ENCODE peak calls at places on chromosomes 3 and 15, in eight cellular contexts. Y, X, P, K, O, A, F and I are unnamed samples.

GRCh38 chr15:82663186-82663600 is 16.0 kb upstream of the CPEB1 start:
- DNase-seq in Y (peak), X (peak), P (peak), K (peak), O (peak), A (peak), F (peak), I (no peak)

GRCh38 chr3:173465112-173465511 is 67.6 kb downstream of the NLGN1 start:
- DNase-seq in Y (no peak), X (no peak), P (no peak), K (no peak), O (peak), A (peak), F (no peak), I (no peak)

GRCh38 chr3:64238971-64239667 is 13.9 kb upstream of the PRICKLE2 start:
- DNase-seq in Y (peak), X (peak), P (peak), K (peak), O (peak), A (peak), F (peak), I (peak)

GRCh38 chr3:127448671-127449070 is 141.9 kb downstream of the TPRA1 start:
- DNase-seq in Y (no peak), X (no peak), P (no peak), K (peak), O (no peak), A (no peak), F (no peak), I (no peak)

GRCh38 chr3:161171639-161172552 is 49.2 kb upstream of the NMD3 start:
- DNase-seq in Y (no peak), X (no peak), P (no peak), K (no peak), O (no peak), A (no peak), F (no peak), I (no peak)

GRCh38 chr3:133525435-133525834 is 48.1 kb upstream of the CDV3 start:
- DNase-seq in Y (no peak), X (no peak), P (no peak), K (no peak), O (peak), A (no peak), F (no peak), I (no peak)

GRCh38 chr3:125186261-125186770 is 26.2 kb downstream of the SLC12A8 start:
- DNase-seq in Y (no peak), X (no peak), P (no peak), K (no peak), O (peak), A (no peak), F (no peak), I (no peak)

GRCh38 chr3:98500019-98500418 is 2.5 kb downstream of the OR5K2 start:
- DNase-seq in Y (no peak), X (no peak), P (no peak), K (no peak), O (no peak), A (no peak), F (no peak), I (no peak)

GRCh38 chr3:136070334-136070733 is 104.8 kb downstream of the PPP2R3A start:
- DNase-seq in Y (no peak), X (no peak), P (no peak), K (no peak), O (peak), A (no peak), F (no peak), I (no peak)

GRCh38 chr15:23436421-23436820 is 10.6 kb downstream of the GOLGA6L2 start:
- DNase-seq in Y (no peak), X (no peak), P (no peak), K (no peak), O (no peak), A (no peak), F (no peak), I (peak)

GRCh38 chr3:134473868-134474546 is 11.8 kb downstream of the ANAPC13 start:
- DNase-seq in Y (peak), X (peak), P (peak), K (no peak), O (peak), A (peak), F (peak), I (peak)

GRCh38 chr3:113234688-113235260 is 23.4 kb downstream of the BOC start:
- DNase-seq in Y (no peak), X (no peak), P (no peak), K (no peak), O (peak), A (no peak), F (no peak), I (no peak)

GRCh38 chr15:99452728-99453643 is 112.8 kb upstream of the MEF2A start:
- DNase-seq in Y (peak), X (peak), P (peak), K (no peak), O (peak), A (no peak), F (peak), I (peak)

GRCh38 chr15:57112178-57112577 is 193.7 kb downstream of the TCF12 start:
- DNase-seq in Y (no peak), X (no peak), P (no peak), K (no peak), O (peak), A (no peak), F (peak), I (no peak)

GRCh38 chr15:88695595-88696186 is 56.9 kb downstream of the ISG20 start:
- DNase-seq in Y (no peak), X (no peak), P (no peak), K (peak), O (no peak), A (no peak), F (no peak), I (no peak)

GRCh38 chr15:36632196-36632595 is 52.8 kb downstream of the CDIN1 start:
- DNase-seq in Y (no peak), X (no peak), P (no peak), K (no peak), O (peak), A (no peak), F (no peak), I (no peak)

GRCh38 chr15:98718426-98719168 is 70.3 kb downstream of the IGF1R start:
- DNase-seq in Y (no peak), X (no peak), P (no peak), K (no peak), O (no peak), A (no peak), F (no peak), I (no peak)

GRCh38 chr3:131163-131889 is 65.2 kb upstream of the CHL1 start:
- DNase-seq in Y (no peak), X (peak), P (peak), K (no peak), O (no peak), A (no peak), F (no peak), I (no peak)

GRCh38 chr3:71956716-71957115 is 171.8 kb upstream of the PROK2 start:
- DNase-seq in Y (no peak), X (no peak), P (no peak), K (no peak), O (no peak), A (no peak), F (no peak), I (no peak)

GRCh38 chr3:124826703-124827102 is 60.5 kb downstream of the ITGB5 start:
- DNase-seq in Y (no peak), X (no peak), P (no peak), K (no peak), O (peak), A (no peak), F (no peak), I (no peak)

GRCh38 chr3:184230081-184230602 is 757 bp downstream of the VWA5B2 start:
- DNase-seq in Y (no peak), X (no peak), P (no peak), K (no peak), O (no peak), A (no peak), F (no peak), I (no peak)

GRCh38 chr3:122146466-122146865 is 37.0 kb upstream of the CASR start:
- DNase-seq in Y (no peak), X (no peak), P (no peak), K (no peak), O (no peak), A (no peak), F (no peak), I (no peak)

GRCh38 chr15:40847225-40847961 is 3.5 kb downstream of the SPINT1 start:
- DNase-seq in Y (peak), X (peak), P (peak), K (no peak), O (peak), A (no peak), F (peak), I (no peak)

GRCh38 chr3:7288133-7288532 is 427.2 kb downstream of the GRM7 start:
- DNase-seq in Y (no peak), X (no peak), P (no peak), K (no peak), O (no peak), A (no peak), F (no peak), I (no peak)

GRCh38 chr3:160763073-160763472 is 7.0 kb downstream of the PPM1L start:
- DNase-seq in Y (no peak), X (no peak), P (no peak), K (no peak), O (no peak), A (no peak), F (no peak), I (no peak)

GRCh38 chr3:174863488-174863887 is 4.4 kb downstream of the NAALADL2 start:
- DNase-seq in Y (no peak), X (no peak), P (no peak), K (no peak), O (peak), A (no peak), F (no peak), I (no peak)

GRCh38 chr3:39193391-39193790 is 996 bp upstream of the XIRP1 start:
- DNase-seq in Y (no peak), X (peak), P (peak), K (no peak), O (peak), A (no peak), F (no peak), I (no peak)

GRCh38 chr15:81747026-81747425 is 298.8 kb downstream of the MEX3B start:
- DNase-seq in Y (no peak), X (no peak), P (no peak), K (no peak), O (no peak), A (no peak), F (no peak), I (no peak)

GRCh38 chr15:75177360-75178071 is 24.2 kb upstream of the C15orf39 start:
- DNase-seq in Y (no peak), X (no peak), P (no peak), K (no peak), O (no peak), A (no peak), F (no peak), I (no peak)

GRCh38 chr3:126911162-126912026 is 71.5 kb upstream of the PLXNA1 start:
- DNase-seq in Y (peak), X (peak), P (peak), K (no peak), O (peak), A (no peak), F (peak), I (peak)

GRCh38 chr3:127688416-127689265 is 15.9 kb downstream of the ABTB1 start:
- DNase-seq in Y (peak), X (peak), P (no peak), K (peak), O (peak), A (no peak), F (no peak), I (no peak)

GRCh38 chr3:129694228-129694627 is 87.8 kb upstream of the PLXND1 start:
- DNase-seq in Y (no peak), X (no peak), P (no peak), K (no peak), O (no peak), A (no peak), F (no peak), I (no peak)

GRCh38 chr3:106247902-106248684 is 379.3 kb upstream of the CBLB start:
- DNase-seq in Y (no peak), X (no peak), P (no peak), K (no peak), O (peak), A (no peak), F (no peak), I (no peak)

GRCh38 chr3:37693791-37694194 is 167.9 kb upstream of the CTDSPL start:
- DNase-seq in Y (no peak), X (no peak), P (no peak), K (no peak), O (no peak), A (no peak), F (no peak), I (peak)

GRCh38 chr3:127574880-127575878 is 15.4 kb downstream of the TPRA1 start:
- DNase-seq in Y (peak), X (peak), P (peak), K (peak), O (peak), A (peak), F (peak), I (peak)

DNA sequence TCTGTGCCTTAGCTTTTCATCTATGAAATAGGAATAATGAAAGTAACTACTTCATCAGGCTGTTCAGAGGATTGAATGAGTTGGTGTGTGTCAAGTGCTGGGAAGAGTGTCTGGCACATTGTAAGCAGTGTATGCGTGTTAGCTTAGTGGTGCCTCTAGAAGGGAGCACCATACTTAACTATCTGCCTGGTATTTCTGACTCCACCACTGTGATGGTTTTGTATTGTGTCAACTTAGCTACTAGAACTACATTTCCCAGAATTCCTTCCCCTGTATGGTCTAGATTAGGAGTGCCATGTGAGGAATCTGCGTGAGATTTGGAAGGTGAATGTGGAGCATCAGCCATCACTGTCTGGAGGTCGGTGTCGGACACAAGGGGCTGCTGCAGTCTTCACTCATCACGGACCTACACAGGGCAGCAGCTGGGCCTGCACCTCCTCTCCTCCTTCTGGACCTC is 115.4 kb upstream of the GALNT15 start:
- DNase-seq in Y (no peak), X (no peak), P (no peak), K (no peak), O (peak), A (no peak), F (no peak), I (no peak)
- H3K27ac ChIP-seq in Y (peak), X (peak), P (no peak), K (peak), O (peak), A (no peak), F (peak), I (peak)

DNA sequence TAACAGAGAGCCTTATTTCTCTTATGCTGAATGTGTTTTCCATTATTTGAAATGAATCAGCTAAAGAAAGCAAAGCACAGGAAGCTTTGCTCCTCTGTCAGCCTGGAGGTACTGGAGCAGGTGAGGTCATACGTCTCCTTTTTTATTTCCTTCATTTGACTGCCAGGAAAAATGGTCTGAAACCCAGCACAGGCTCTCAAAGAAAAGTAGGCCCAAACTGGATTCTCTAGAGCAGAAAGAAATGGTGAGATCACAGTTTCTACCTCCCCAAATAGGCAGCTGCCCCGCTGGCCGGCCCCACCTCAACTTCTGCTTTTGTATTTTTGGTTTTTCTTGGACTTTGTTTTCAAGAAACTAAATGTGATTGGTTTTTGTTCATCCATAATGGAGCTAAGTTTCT is 95.1 kb downstream of the RPL39L start:
- DNase-seq in Y (no peak), X (no peak), P (no peak), K (no peak), O (no peak), A (no peak), F (no peak), I (no peak)
- H3K4me3 ChIP-seq in Y (no peak), X (no peak), P (no peak), K (no peak), O (no peak), A (no peak), F (no peak), I (no peak)

DNA sequence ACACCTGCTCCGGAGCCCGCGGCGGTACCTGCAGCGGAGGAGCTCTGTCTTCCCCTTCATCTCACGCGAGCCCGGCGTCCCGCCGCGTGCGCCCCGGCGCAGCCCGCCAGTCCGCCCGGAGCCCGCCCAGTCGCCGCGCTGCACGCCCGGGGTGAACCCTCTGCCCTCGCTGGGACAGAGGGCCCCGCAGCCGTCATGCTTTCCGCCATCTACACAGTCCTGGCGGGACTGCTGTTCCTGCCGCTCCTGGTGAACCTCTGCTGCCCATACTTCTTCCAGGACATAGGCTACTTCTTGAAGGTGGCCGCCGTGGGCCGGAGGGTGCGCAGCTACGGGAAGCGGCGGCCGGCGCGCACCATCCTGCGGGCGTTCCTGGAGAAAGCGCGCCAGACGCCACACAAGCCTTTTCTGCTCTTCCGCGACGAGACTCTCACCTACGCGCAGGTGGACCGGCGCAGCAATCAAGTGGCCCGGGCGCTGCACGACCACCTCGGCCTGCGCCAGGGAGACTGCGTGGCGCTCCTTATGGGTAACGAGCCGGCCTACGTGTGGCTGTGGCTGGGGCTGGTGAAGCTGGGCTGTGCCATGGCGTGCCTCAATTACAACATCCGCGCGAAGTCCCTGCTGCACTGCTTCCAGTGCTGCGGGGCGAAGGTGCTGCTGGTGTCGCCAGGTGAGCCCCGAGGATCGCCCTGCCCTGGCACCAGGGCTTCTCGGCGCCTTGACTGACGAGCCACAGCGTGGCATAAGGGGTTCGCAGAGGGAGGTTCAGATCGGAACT is 427 bp downstream of the SLC27A2 start:
- DNase-seq in Y (peak), X (no peak), P (no peak), K (no peak), O (peak), A (peak), F (no peak), I (no peak)
- H3K27ac ChIP-seq in Y (peak), X (no peak), P (no peak), K (no peak), O (no peak), A (no peak), F (no peak), I (no peak)

DNA sequence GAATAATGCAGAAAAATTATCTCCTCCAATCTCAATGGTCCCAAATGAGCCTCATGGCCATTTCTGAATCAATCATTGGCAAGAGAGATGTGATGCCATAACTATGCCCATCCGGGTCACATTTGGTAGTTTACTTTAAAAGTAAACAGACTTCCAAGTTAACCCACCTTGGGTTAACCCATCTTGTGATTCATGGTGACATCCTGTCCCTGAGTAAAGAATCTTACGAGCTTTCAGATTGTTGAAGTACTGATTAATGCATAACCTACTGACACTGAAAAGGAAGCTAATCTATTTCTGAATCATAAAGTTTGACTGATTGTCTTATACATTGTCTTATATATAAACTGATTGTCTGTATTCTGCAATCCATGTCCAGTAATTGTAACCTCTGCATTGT is 467.2 kb upstream of the AGTR1 start:
- DNase-seq in Y (no peak), X (no peak), P (no peak), K (no peak), O (no peak), A (no peak), F (no peak), I (no peak)
- H3K4me3 ChIP-seq in Y (no peak), X (no peak), P (no peak), K (no peak), O (no peak), A (no peak), F (no peak), I (no peak)

GRCh38 chr15:76245072-76245610 is 66.1 kb downstream of the ETFA start:
- DNase-seq in Y (no peak), X (no peak), P (no peak), K (no peak), O (no peak), A (no peak), F (no peak), I (no peak)
- H3K27ac ChIP-seq in Y (no peak), X (no peak), P (no peak), K (no peak), O (no peak), A (no peak), F (no peak), I (no peak)

GRCh38 chr3:162970292-162970691 is 1473.7 kb downstream of the OTOL1 start:
- DNase-seq in Y (no peak), X (no peak), P (no peak), K (no peak), O (no peak), A (no peak), F (no peak), I (no peak)

GRCh38 chr3:162978136-162978535 is 1481.5 kb downstream of the OTOL1 start:
- DNase-seq in Y (no peak), X (no peak), P (no peak), K (no peak), O (no peak), A (no peak), F (no peak), I (no peak)

GRCh38 chr3:162971715-162972114 is 1475.1 kb downstream of the OTOL1 start:
- DNase-seq in Y (no peak), X (no peak), P (no peak), K (no peak), O (no peak), A (no peak), F (no peak), I (no peak)

GRCh38 chr3:162973518-162973917 is 1476.9 kb downstream of the OTOL1 start:
- DNase-seq in Y (no peak), X (no peak), P (no peak), K (no peak), O (no peak), A (no peak), F (no peak), I (no peak)
- H3K4me3 ChIP-seq in Y (no peak), X (no peak), P (no peak), K (no peak), O (no peak), A (no peak), F (no peak), I (no peak)

GRCh38 chr3:171654809-171655208 is 155.5 kb downstream of the PLD1 start:
- DNase-seq in Y (peak), X (peak), P (peak), K (peak), O (peak), A (no peak), F (peak), I (peak)

GRCh38 chr3:171660126-171660661 is 150.1 kb downstream of the PLD1 start:
- DNase-seq in Y (no peak), X (no peak), P (no peak), K (no peak), O (no peak), A (no peak), F (no peak), I (no peak)

GRCh38 chr3:171661484-171661883 is 148.8 kb downstream of the PLD1 start:
- DNase-seq in Y (no peak), X (no peak), P (no peak), K (no peak), O (no peak), A (no peak), F (no peak), I (no peak)

GRCh38 chr3:171663805-171664204 is 146.5 kb downstream of the PLD1 start:
- DNase-seq in Y (no peak), X (no peak), P (no peak), K (no peak), O (no peak), A (no peak), F (no peak), I (no peak)

DNA sequence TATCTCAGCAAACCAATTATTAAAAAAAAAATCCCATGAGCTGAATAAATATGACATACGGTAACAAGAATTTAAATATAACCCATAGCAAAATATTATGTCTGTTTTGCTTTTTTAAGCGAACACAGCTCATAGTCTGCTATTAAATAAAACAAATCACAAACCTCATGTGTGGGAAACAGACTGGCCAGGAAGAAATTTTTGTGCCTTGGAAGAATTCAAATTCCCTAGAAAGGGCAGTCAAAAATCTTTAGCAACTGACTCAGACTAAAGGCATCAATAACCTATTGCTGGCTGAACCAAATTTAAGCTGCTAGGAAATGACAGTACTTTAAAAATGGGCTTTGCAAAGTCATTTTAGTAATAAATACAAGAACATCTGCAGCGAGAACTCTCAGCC is 151.5 kb downstream of the PLD1 start:
- DNase-seq in Y (no peak), X (no peak), P (no peak), K (no peak), O (peak), A (no peak), F (no peak), I (no peak)
- H3K27ac ChIP-seq in Y (no peak), X (no peak), P (peak), K (no peak), O (no peak), A (no peak), F (no peak), I (peak)